ENCODE peak calls at places on chromosomes 2 and 18, in nine cellular contexts. D is GM10248; H is activated T-cell treated with anti-CD3 and anti-CD28 coated beads for 4 hours; C is AG08396; Y is M059J; M is GM20000; V is mucosa of descending colon; Q is stimulated activated CD8-positive, alpha-beta memory T cell treated with anti-CD3 and anti-CD28 coated beads, Interleukin-15, amount 100 ng/mL, for 24 hours; N is tibial nerve. K is an unnamed sample.

GRCh38 chr2:102604754-102605153 is 14.6 kb upstream of the SLC9A2 start:
- DNase-seq in D (no peak), H (no peak), C (no peak), Y (no peak), M (no peak), V (no peak), Q (no peak), N (no peak), K (no peak)

GRCh38 chr18:2978626-2979025 is 34.3 kb downstream of the LPIN2 start:
- DNase-seq in D (no peak), H (no peak), C (peak), Y (peak), M (no peak), V (no peak), Q (no peak), N (no peak), K (peak)

GRCh38 chr2:232652505-232652851 is 19.1 kb downstream of the EFHD1 start:
- DNase-seq in D (no peak), H (no peak), C (no peak), Y (no peak), M (no peak), V (no peak), Q (no peak), N (no peak), K (no peak)

GRCh38 chr2:124264496-124265160 is 239.5 kb downstream of the CNTNAP5 start:
- DNase-seq in D (no peak), H (no peak), C (no peak), Y (peak), M (no peak), V (no peak), Q (no peak), N (no peak), K (no peak)

GRCh38 chr2:219045937-219046550 is 4.7 kb upstream of the CFAP65 start:
- DNase-seq in D (no peak), H (no peak), C (peak), Y (peak), M (peak), V (peak), Q (no peak), N (no peak), K (peak)

GRCh38 chr2:177984739-177985138 is 87.8 kb downstream of the PDE11A start:
- DNase-seq in D (no peak), H (no peak), C (no peak), Y (peak), M (no peak), V (peak), Q (no peak), N (no peak), K (no peak)

GRCh38 chr2:217610411-217610814 is 392.4 kb downstream of the TNS1 start:
- DNase-seq in D (peak), H (peak), C (no peak), Y (no peak), M (no peak), V (no peak), Q (no peak), N (no peak), K (no peak)

GRCh38 chr2:230751062-230751461 is 38.4 kb downstream of the CAB39 start:
- DNase-seq in D (no peak), H (no peak), C (peak), Y (peak), M (no peak), V (no peak), Q (no peak), N (no peak), K (no peak)

GRCh38 chr2:235050992-235051351 is 99.2 kb downstream of the SH3BP4 start:
- DNase-seq in D (no peak), H (no peak), C (peak), Y (peak), M (no peak), V (peak), Q (no peak), N (peak), K (peak)

GRCh38 chr2:12705230-12705629 is 11.5 kb upstream of the TRIB2 start:
- DNase-seq in D (no peak), H (no peak), C (no peak), Y (no peak), M (no peak), V (no peak), Q (no peak), N (no peak), K (no peak)

GRCh38 chr18:31819106-31819924 is 58.6 kb upstream of the SLC25A52 start:
- DNase-seq in D (peak), H (no peak), C (peak), Y (peak), M (peak), V (peak), Q (no peak), N (no peak), K (peak)

GRCh38 chr2:235270951-235271350 is 222.9 kb upstream of the AGAP1 start:
- DNase-seq in D (no peak), H (no peak), C (no peak), Y (peak), M (peak), V (no peak), Q (peak), N (no peak), K (no peak)

GRCh38 chr2:105390454-105390853 is 8.4 kb downstream of the FHL2 start:
- DNase-seq in D (no peak), H (no peak), C (no peak), Y (no peak), M (no peak), V (no peak), Q (no peak), N (no peak), K (no peak)